ENCODE peak calls at places on chromosome 10, in six cellular contexts. One of them, this sample, is unnamed.

GRCh38 chr10:17992266-17992665 is 40.5 kb downstream of the SLC39A12 start:
- DNase-seq in brain microvascular endothelial cell: no peak
- DNase-seq in fibroblast of lung: no peak
- DNase-seq in AG08395: no peak
- DNase-seq in GOT3: no peak
- DNase-seq in CD4-positive, alpha-beta T cell: no peak
- DNase-seq in this sample: no peak

GRCh38 chr10:53537508-53537907 is 764.9 kb upstream of the MBL2 start:
- DNase-seq in fibroblast of lung: no peak
- DNase-seq in AG08395: no peak
- DNase-seq in CD4-positive, alpha-beta T cell: no peak
- DNase-seq in GOT3: no peak
- DNase-seq in brain microvascular endothelial cell: no peak
- DNase-seq in this sample: no peak

GRCh38 chr10:33155720-33156638 is 178.5 kb downstream of the NRP1 start:
- DNase-seq in fibroblast of lung: peak
- DNase-seq in GOT3: no peak
- DNase-seq in CD4-positive, alpha-beta T cell: no peak
- DNase-seq in AG08395: peak
- DNase-seq in brain microvascular endothelial cell: peak
- DNase-seq in this sample: peak

GRCh38 chr10:103648951-103649532 is 155.5 kb downstream of the NEURL1 start:
- DNase-seq in fibroblast of lung: peak
- DNase-seq in CD4-positive, alpha-beta T cell: no peak
- DNase-seq in brain microvascular endothelial cell: no peak
- DNase-seq in GOT3: peak
- DNase-seq in AG08395: peak
- DNase-seq in this sample: peak

GRCh38 chr10:2284071-2284470 is 546.7 kb upstream of the ADARB2 start:
- DNase-seq in AG08395: no peak
- DNase-seq in CD4-positive, alpha-beta T cell: no peak
- DNase-seq in fibroblast of lung: no peak
- DNase-seq in GOT3: no peak
- DNase-seq in brain microvascular endothelial cell: no peak
- DNase-seq in this sample: no peak

GRCh38 chr10:47255033-47255813 is 44.8 kb upstream of the GDF10 start:
- DNase-seq in brain microvascular endothelial cell: no peak
- DNase-seq in AG08395: no peak
- DNase-seq in GOT3: no peak
- DNase-seq in fibroblast of lung: no peak
- DNase-seq in CD4-positive, alpha-beta T cell: peak
- DNase-seq in this sample: no peak

GRCh38 chr10:56633876-56634452 is 272.9 kb upstream of the ZWINT start:
- DNase-seq in fibroblast of lung: no peak
- DNase-seq in CD4-positive, alpha-beta T cell: no peak
- DNase-seq in brain microvascular endothelial cell: no peak
- DNase-seq in AG08395: no peak
- DNase-seq in GOT3: no peak
- DNase-seq in this sample: no peak

GRCh38 chr10:91944880-91945630 is 21.5 kb downstream of the BTAF1 start:
- DNase-seq in CD4-positive, alpha-beta T cell: no peak
- DNase-seq in brain microvascular endothelial cell: peak
- DNase-seq in GOT3: no peak
- DNase-seq in fibroblast of lung: no peak
- DNase-seq in AG08395: peak
- DNase-seq in this sample: peak

GRCh38 chr10:775245-776075 is 86.0 kb upstream of the DIP2C start:
- DNase-seq in AG08395: peak
- DNase-seq in fibroblast of lung: no peak
- DNase-seq in CD4-positive, alpha-beta T cell: no peak
- DNase-seq in brain microvascular endothelial cell: no peak
- DNase-seq in GOT3: no peak
- DNase-seq in this sample: no peak

GRCh38 chr10:125092564-125093031 is 67.8 kb downstream of the CTBP2 start:
- DNase-seq in CD4-positive, alpha-beta T cell: no peak
- DNase-seq in brain microvascular endothelial cell: no peak
- DNase-seq in GOT3: no peak
- DNase-seq in AG08395: no peak
- DNase-seq in fibroblast of lung: no peak
- DNase-seq in this sample: no peak

GRCh38 chr10:27390681-27391080 is 113.4 kb upstream of the RAB18 start:
- DNase-seq in brain microvascular endothelial cell: no peak
- DNase-seq in fibroblast of lung: peak
- DNase-seq in GOT3: no peak
- DNase-seq in AG08395: peak
- DNase-seq in CD4-positive, alpha-beta T cell: no peak
- DNase-seq in this sample: peak

GRCh38 chr10:81248846-81249245 is 626.1 kb upstream of the NRG3 start:
- DNase-seq in CD4-positive, alpha-beta T cell: no peak
- DNase-seq in fibroblast of lung: no peak
- DNase-seq in brain microvascular endothelial cell: no peak
- DNase-seq in GOT3: no peak
- DNase-seq in AG08395: no peak
- DNase-seq in this sample: no peak

This sample was measured in stromal cell of bone marrow.